ENCODE peak calls at places on chromosomes 13 and 19, in eight cellular contexts. One of them, this sample, is unnamed.
A peak's percentile ranks its signal among the peaks of the same experiment; 100 is the strongest.

GRCh38 chr13:79710376-79710775 is 229.4 kb downstream of the NDFIP2 start:
- DNase-seq in neural progenitor cell: no peak
- DNase-seq in IMR-90: no peak
- DNase-seq in transverse colon: no peak
- DNase-seq in heart right ventricle: no peak
- DNase-seq in esophagus squamous epithelium: no peak
- DNase-seq in vagina: no peak
- DNase-seq in neuronal stem cell: no peak
- DNase-seq in this sample: no peak

GRCh38 chr13:109344552-109345157 is 441.7 kb downstream of the IRS2 start:
- DNase-seq in neural progenitor cell: no peak
- DNase-seq in IMR-90: peak; percentile 82
- DNase-seq in transverse colon: no peak
- DNase-seq in heart right ventricle: no peak
- DNase-seq in esophagus squamous epithelium: no peak
- DNase-seq in vagina: no peak
- DNase-seq in neuronal stem cell: no peak
- DNase-seq in this sample: no peak

GRCh38 chr13:48645845-48646244 is 7.9 kb upstream of the CYSLTR2 start:
- DNase-seq in neural progenitor cell: no peak
- DNase-seq in IMR-90: no peak
- DNase-seq in transverse colon: no peak
- DNase-seq in heart right ventricle: no peak
- DNase-seq in esophagus squamous epithelium: no peak
- DNase-seq in vagina: no peak
- DNase-seq in neuronal stem cell: no peak
- DNase-seq in this sample: no peak

GRCh38 chr19:32416749-32417469 is 11.3 kb downstream of the DPY19L3 start:
- DNase-seq in neural progenitor cell: no peak
- DNase-seq in IMR-90: peak; percentile 34
- DNase-seq in transverse colon: no peak
- DNase-seq in heart right ventricle: no peak
- DNase-seq in esophagus squamous epithelium: no peak
- DNase-seq in vagina: no peak
- DNase-seq in neuronal stem cell: no peak
- DNase-seq in this sample: no peak

GRCh38 chr13:77979721-77980377 is 61.2 kb upstream of the EDNRB start:
- DNase-seq in neural progenitor cell: no peak
- DNase-seq in IMR-90: no peak
- DNase-seq in transverse colon: no peak
- DNase-seq in heart right ventricle: no peak
- DNase-seq in esophagus squamous epithelium: no peak
- DNase-seq in vagina: no peak
- DNase-seq in neuronal stem cell: no peak
- DNase-seq in this sample: no peak

GRCh38 chr13:34435338-34435737 is 506.7 kb upstream of the NBEA start:
- DNase-seq in neural progenitor cell: no peak
- DNase-seq in IMR-90: no peak
- DNase-seq in transverse colon: no peak
- DNase-seq in heart right ventricle: no peak
- DNase-seq in esophagus squamous epithelium: no peak
- DNase-seq in vagina: no peak
- DNase-seq in neuronal stem cell: no peak
- DNase-seq in this sample: no peak

GRCh38 chr13:95698047-95698749 is 21.3 kb downstream of the DNAJC3 start:
- DNase-seq in neural progenitor cell: no peak
- DNase-seq in IMR-90: peak; percentile 17
- DNase-seq in transverse colon: no peak
- DNase-seq in heart right ventricle: no peak
- DNase-seq in esophagus squamous epithelium: no peak
- DNase-seq in vagina: no peak
- DNase-seq in neuronal stem cell: no peak
- DNase-seq in this sample: no peak

GRCh38 chr13:49996166-49996915 is 501 bp upstream of the TRIM13 start:
- DNase-seq in neural progenitor cell: peak; percentile 98
- DNase-seq in IMR-90: peak; percentile 90
- DNase-seq in transverse colon: peak; percentile 95
- DNase-seq in heart right ventricle: peak; percentile 93
- DNase-seq in esophagus squamous epithelium: peak; percentile 78
- DNase-seq in vagina: no peak
- DNase-seq in neuronal stem cell: peak; percentile 90
- DNase-seq in this sample: peak; percentile 84

GRCh38 chr13:92989301-92989700 is 237.3 kb upstream of the GPC6 start:
- DNase-seq in neural progenitor cell: no peak
- DNase-seq in IMR-90: no peak
- DNase-seq in transverse colon: no peak
- DNase-seq in heart right ventricle: no peak
- DNase-seq in esophagus squamous epithelium: no peak
- DNase-seq in vagina: no peak
- DNase-seq in neuronal stem cell: no peak
- DNase-seq in this sample: no peak

GRCh38 chr13:79485014-79485441 is 4.1 kb downstream of the NDFIP2 start:
- DNase-seq in neural progenitor cell: no peak
- DNase-seq in IMR-90: peak; percentile 83
- DNase-seq in transverse colon: peak; percentile 56
- DNase-seq in heart right ventricle: no peak
- DNase-seq in esophagus squamous epithelium: no peak
- DNase-seq in vagina: no peak
- DNase-seq in neuronal stem cell: no peak
- DNase-seq in this sample: no peak

GRCh38 chr13:112545866-112546265 is 42.1 kb downstream of the TUBGCP3 start:
- DNase-seq in neural progenitor cell: no peak
- DNase-seq in IMR-90: peak; percentile 92
- DNase-seq in transverse colon: no peak
- DNase-seq in heart right ventricle: no peak
- DNase-seq in esophagus squamous epithelium: no peak
- DNase-seq in vagina: no peak
- DNase-seq in neuronal stem cell: no peak
- DNase-seq in this sample: no peak

GRCh38 chr19:35004517-35005255 is 4.6 kb downstream of the GRAMD1A start:
- DNase-seq in neural progenitor cell: no peak
- DNase-seq in IMR-90: no peak
- DNase-seq in transverse colon: no peak
- DNase-seq in heart right ventricle: no peak
- DNase-seq in esophagus squamous epithelium: no peak
- DNase-seq in vagina: no peak
- DNase-seq in neuronal stem cell: no peak
- DNase-seq in this sample: no peak

GRCh38 chr13:92938481-92939020 is 288.1 kb upstream of the GPC6 start:
- DNase-seq in neural progenitor cell: peak; percentile 4
- DNase-seq in IMR-90: no peak
- DNase-seq in transverse colon: no peak
- DNase-seq in heart right ventricle: no peak
- DNase-seq in esophagus squamous epithelium: no peak
- DNase-seq in vagina: no peak
- DNase-seq in neuronal stem cell: no peak
- DNase-seq in this sample: no peak

GRCh38 chr13:29523199-29523931 is 72.1 kb downstream of the SLC7A1 start:
- DNase-seq in neural progenitor cell: no peak
- DNase-seq in IMR-90: no peak
- DNase-seq in transverse colon: no peak
- DNase-seq in heart right ventricle: peak; percentile 60
- DNase-seq in esophagus squamous epithelium: no peak
- DNase-seq in vagina: no peak
- DNase-seq in neuronal stem cell: no peak
- DNase-seq in this sample: no peak

GRCh38 chr19:12163841-12164240 is 945 bp downstream of the ZNF136 start:
- DNase-seq in neural progenitor cell: peak; percentile 24
- DNase-seq in IMR-90: peak; percentile 56
- DNase-seq in transverse colon: no peak
- DNase-seq in heart right ventricle: no peak
- DNase-seq in esophagus squamous epithelium: no peak
- DNase-seq in vagina: no peak
- DNase-seq in neuronal stem cell: no peak
- DNase-seq in this sample: no peak

GRCh38 chr13:59477011-59477410 is 686.7 kb downstream of the DIAPH3 start:
- DNase-seq in neural progenitor cell: no peak
- DNase-seq in IMR-90: no peak
- DNase-seq in transverse colon: no peak
- DNase-seq in heart right ventricle: no peak
- DNase-seq in esophagus squamous epithelium: no peak
- DNase-seq in vagina: no peak
- DNase-seq in neuronal stem cell: no peak
- DNase-seq in this sample: no peak

GRCh38 chr19:45782162-45782623 is at the start of gene DMPK:
- DNase-seq in neural progenitor cell: no peak
- DNase-seq in IMR-90: no peak
- DNase-seq in transverse colon: no peak
- DNase-seq in heart right ventricle: peak; percentile 73
- DNase-seq in esophagus squamous epithelium: no peak
- DNase-seq in vagina: no peak
- DNase-seq in neuronal stem cell: no peak
- DNase-seq in this sample: no peak
- H3K4me3 ChIP-seq in neural progenitor cell: no peak within 1 kb of the TSS
- H3K4me3 ChIP-seq in IMR-90: peak within 1 kb of the TSS; percentile 33
- H3K4me3 ChIP-seq in transverse colon: peak within 1 kb of the TSS; percentile 56
- H3K4me3 ChIP-seq in heart right ventricle: peak within 1 kb of the TSS; percentile 70
- H3K4me3 ChIP-seq in esophagus squamous epithelium: peak within 1 kb of the TSS; percentile 57
- H3K4me3 ChIP-seq in vagina: peak within 1 kb of the TSS; percentile 46
- H3K4me3 ChIP-seq in neuronal stem cell: no peak within 1 kb of the TSS
- H3K4me3 ChIP-seq in this sample: no peak within 1 kb of the TSS

DNA sequence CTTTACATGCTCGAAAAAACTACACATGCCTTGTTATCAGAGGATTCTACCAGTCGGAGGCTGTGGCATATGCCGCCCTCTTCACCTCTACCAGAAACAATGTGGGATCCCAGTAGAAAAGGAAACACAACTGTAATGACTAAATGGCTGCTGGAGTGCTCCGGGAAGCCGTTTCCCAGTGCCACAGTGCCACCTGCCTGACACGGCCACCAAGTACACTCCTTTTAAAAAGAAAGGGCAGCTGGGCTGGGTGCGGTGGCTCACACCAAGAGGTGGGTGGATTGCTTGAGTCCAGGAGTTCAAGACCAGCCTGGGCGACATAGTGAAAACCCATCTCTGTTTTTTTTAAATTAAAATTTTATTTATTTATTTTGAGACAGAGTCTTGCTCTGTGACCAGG is 67.3 kb downstream of the TRPM4 start:
- DNase-seq in neural progenitor cell: peak; percentile 74
- DNase-seq in IMR-90: peak; percentile 57
- DNase-seq in transverse colon: peak; percentile 77
- DNase-seq in heart right ventricle: no peak
- DNase-seq in esophagus squamous epithelium: no peak
- DNase-seq in vagina: no peak
- DNase-seq in neuronal stem cell: peak; percentile 48
- DNase-seq in this sample: no peak
- H3K27ac ChIP-seq in neural progenitor cell: no peak overlapping the region
- H3K27ac ChIP-seq in IMR-90: no peak overlapping the region
- H3K27ac ChIP-seq in transverse colon: no peak overlapping the region
- H3K27ac ChIP-seq in heart right ventricle: no peak overlapping the region
- H3K27ac ChIP-seq in esophagus squamous epithelium: no peak overlapping the region
- H3K27ac ChIP-seq in vagina: no peak overlapping the region
- H3K27ac ChIP-seq in neuronal stem cell: no peak overlapping the region
- H3K27ac ChIP-seq in this sample: no peak overlapping the region

DNA sequence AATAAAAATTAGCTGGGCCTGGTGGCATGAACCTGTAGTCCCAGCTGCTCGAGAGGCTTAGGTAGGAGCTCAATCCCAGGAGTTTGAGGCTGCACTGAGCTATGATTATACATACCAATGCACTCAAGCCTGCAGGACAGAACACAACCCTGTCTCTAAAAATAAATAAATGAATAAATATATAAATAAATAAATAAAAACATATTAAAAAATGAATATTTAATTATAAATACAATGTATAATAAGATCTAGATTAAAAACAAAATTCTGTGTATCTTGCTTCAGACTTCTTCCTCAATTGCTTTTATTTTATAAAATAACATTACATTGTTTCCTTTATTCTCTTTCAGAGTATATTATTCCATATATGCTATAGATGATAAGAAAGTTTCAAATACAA is 1964.1 kb downstream of the PCDH9 start:
- DNase-seq in neural progenitor cell: no peak
- DNase-seq in IMR-90: no peak
- DNase-seq in transverse colon: no peak
- DNase-seq in heart right ventricle: no peak
- DNase-seq in esophagus squamous epithelium: no peak
- DNase-seq in vagina: no peak
- DNase-seq in neuronal stem cell: no peak
- DNase-seq in this sample: no peak
- H3K27me3 ChIP-seq in neural progenitor cell: no peaks in the 10 kb centered on the region
- H3K27me3 ChIP-seq in IMR-90: no peaks in the 10 kb centered on the region
- H3K27me3 ChIP-seq in transverse colon: no peaks in the 10 kb centered on the region
- H3K27me3 ChIP-seq in heart right ventricle: no peaks in the 10 kb centered on the region
- H3K27me3 ChIP-seq in esophagus squamous epithelium: no peaks in the 10 kb centered on the region
- H3K27me3 ChIP-seq in vagina: no peaks in the 10 kb centered on the region
- H3K27me3 ChIP-seq in neuronal stem cell: no peaks in the 10 kb centered on the region
- H3K27me3 ChIP-seq in this sample: no peaks in the 10 kb centered on the region

GRCh38 chr13:42379241-42379640 is 107.3 kb downstream of the AKAP11 start:
- DNase-seq in neural progenitor cell: no peak
- DNase-seq in IMR-90: no peak
- DNase-seq in transverse colon: no peak
- DNase-seq in heart right ventricle: no peak
- DNase-seq in esophagus squamous epithelium: no peak
- DNase-seq in vagina: no peak
- DNase-seq in neuronal stem cell: no peak
- DNase-seq in this sample: no peak

GRCh38 chr13:42378383-42378780 is 106.4 kb downstream of the AKAP11 start:
- DNase-seq in neural progenitor cell: no peak
- DNase-seq in IMR-90: no peak
- DNase-seq in transverse colon: no peak
- DNase-seq in heart right ventricle: no peak
- DNase-seq in esophagus squamous epithelium: no peak
- DNase-seq in vagina: no peak
- DNase-seq in neuronal stem cell: no peak
- DNase-seq in this sample: no peak

GRCh38 chr13:42380420-42381164 is 108.6 kb downstream of the AKAP11 start:
- DNase-seq in neural progenitor cell: no peak
- DNase-seq in IMR-90: no peak
- DNase-seq in transverse colon: no peak
- DNase-seq in heart right ventricle: no peak
- DNase-seq in esophagus squamous epithelium: no peak
- DNase-seq in vagina: no peak
- DNase-seq in neuronal stem cell: no peak
- DNase-seq in this sample: no peak

GRCh38 chr13:42375663-42376062 is 103.7 kb downstream of the AKAP11 start:
- DNase-seq in neural progenitor cell: no peak
- DNase-seq in IMR-90: no peak
- DNase-seq in transverse colon: no peak
- DNase-seq in heart right ventricle: no peak
- DNase-seq in esophagus squamous epithelium: no peak
- DNase-seq in vagina: no peak
- DNase-seq in neuronal stem cell: no peak
- DNase-seq in this sample: no peak

DNA sequence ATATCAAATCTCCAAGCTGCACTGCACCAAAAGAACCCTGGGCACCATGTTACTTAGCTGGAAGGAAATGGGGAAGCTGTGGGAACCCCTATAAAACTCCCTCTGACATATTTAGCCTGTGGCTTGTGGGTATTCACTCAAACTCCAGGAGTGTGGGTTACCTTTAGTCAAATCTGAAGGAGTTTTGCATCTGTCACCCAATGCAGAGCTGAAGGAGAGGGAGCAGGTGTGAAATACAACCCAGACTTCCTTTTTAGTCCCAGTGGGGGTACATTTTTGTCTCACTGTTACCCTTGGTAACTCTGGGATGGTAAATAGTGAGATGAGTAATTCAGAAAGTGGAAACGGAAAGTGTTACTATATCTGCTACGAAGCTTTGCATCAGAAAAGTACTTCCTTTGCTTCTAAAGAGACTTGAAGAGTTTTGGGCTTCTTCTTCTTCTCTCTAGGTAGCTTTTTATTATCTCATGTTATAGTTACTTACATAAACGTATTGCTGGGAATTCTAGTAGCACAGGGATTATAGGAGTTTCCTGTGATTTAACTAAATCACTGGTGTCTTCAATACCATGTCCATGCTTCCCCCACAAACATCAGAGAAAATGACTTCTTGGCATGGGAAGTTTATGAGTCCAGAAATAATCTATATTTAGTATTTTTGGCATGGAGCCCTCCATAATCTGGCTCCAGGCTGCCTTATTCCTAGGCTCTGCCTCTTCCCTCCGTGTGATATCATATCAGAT is 105.9 kb downstream of the AKAP11 start:
- DNase-seq in neural progenitor cell: no peak
- DNase-seq in IMR-90: no peak
- DNase-seq in transverse colon: no peak
- DNase-seq in heart right ventricle: no peak
- DNase-seq in esophagus squamous epithelium: no peak
- DNase-seq in vagina: no peak
- DNase-seq in neuronal stem cell: no peak
- DNase-seq in this sample: no peak
- H3K4me3 ChIP-seq in neural progenitor cell: no peak overlapping the region
- H3K4me3 ChIP-seq in IMR-90: no peak overlapping the region
- H3K4me3 ChIP-seq in transverse colon: no peak overlapping the region
- H3K4me3 ChIP-seq in heart right ventricle: no peak overlapping the region
- H3K4me3 ChIP-seq in esophagus squamous epithelium: no peak overlapping the region
- H3K4me3 ChIP-seq in vagina: no peak overlapping the region
- H3K4me3 ChIP-seq in neuronal stem cell: no peak overlapping the region
- H3K4me3 ChIP-seq in this sample: no peak overlapping the region